ENCODE peak calls at places on chromosomes 16 and 17, in six cellular contexts. One of them, this sample, is unnamed.
A peak's percentile ranks its signal among the peaks of the same experiment; 100 is the strongest.

GRCh38 chr17:28247671-28248556 is 71.1 kb upstream of the TMEM97 start:
- DNase-seq in CD8-positive, alpha-beta T cell: no peak
- DNase-seq in colonic mucosa: no peak
- DNase-seq in A549: no peak
- DNase-seq in stomach: no peak
- DNase-seq in kidney: no peak
- DNase-seq in this sample: peak; percentile 10

GRCh38 chr17:57457188-57457587 is 200.9 kb downstream of the MSI2 start:
- DNase-seq in CD8-positive, alpha-beta T cell: no peak
- DNase-seq in colonic mucosa: no peak
- DNase-seq in A549: no peak
- DNase-seq in stomach: no peak
- DNase-seq in kidney: no peak
- DNase-seq in this sample: no peak

GRCh38 chr17:40095944-40096791 is 4.2 kb downstream of the NR1D1 start:
- DNase-seq in CD8-positive, alpha-beta T cell: peak; percentile 76
- DNase-seq in colonic mucosa: peak; percentile 71
- DNase-seq in A549: no peak
- DNase-seq in stomach: peak; percentile 57
- DNase-seq in kidney: no peak
- DNase-seq in this sample: no peak

GRCh38 chr17:38579934-38580333 is 25.8 kb downstream of the SRCIN1 start:
- DNase-seq in CD8-positive, alpha-beta T cell: no peak
- DNase-seq in colonic mucosa: no peak
- DNase-seq in A549: peak; percentile 68
- DNase-seq in stomach: peak; percentile 34
- DNase-seq in kidney: no peak
- DNase-seq in this sample: peak; percentile 46

GRCh38 chr17:7676533-7676932 is 10.8 kb downstream of the TP53 start:
- DNase-seq in CD8-positive, alpha-beta T cell: no peak
- DNase-seq in colonic mucosa: no peak
- DNase-seq in A549: no peak
- DNase-seq in stomach: no peak
- DNase-seq in kidney: no peak
- DNase-seq in this sample: no peak

GRCh38 chr16:57810197-57811024 is 8.1 kb upstream of the KIFC3 start:
- DNase-seq in CD8-positive, alpha-beta T cell: peak; percentile 68
- DNase-seq in colonic mucosa: peak; percentile 90
- DNase-seq in A549: peak; percentile 98
- DNase-seq in stomach: peak; percentile 90
- DNase-seq in kidney: peak; percentile 95
- DNase-seq in this sample: no peak

GRCh38 chr17:44213403-44214229 is 5.9 kb downstream of the UBTF start:
- DNase-seq in CD8-positive, alpha-beta T cell: no peak
- DNase-seq in colonic mucosa: no peak
- DNase-seq in A549: no peak
- DNase-seq in stomach: no peak
- DNase-seq in kidney: no peak
- DNase-seq in this sample: no peak

GRCh38 chr17:28394717-28395116 is 11.3 kb downstream of the SLC46A1 start:
- DNase-seq in CD8-positive, alpha-beta T cell: no peak
- DNase-seq in colonic mucosa: no peak
- DNase-seq in A549: no peak
- DNase-seq in stomach: no peak
- DNase-seq in kidney: no peak
- DNase-seq in this sample: no peak

GRCh38 chr16:9144106-9144505 is 52.7 kb downstream of the HAPSTR1 start:
- DNase-seq in CD8-positive, alpha-beta T cell: no peak
- DNase-seq in colonic mucosa: no peak
- DNase-seq in A549: no peak
- DNase-seq in stomach: no peak
- DNase-seq in kidney: no peak
- DNase-seq in this sample: no peak

GRCh38 chr16:9152649-9153501 is 61.4 kb downstream of the HAPSTR1 start:
- DNase-seq in CD8-positive, alpha-beta T cell: no peak
- DNase-seq in colonic mucosa: no peak
- DNase-seq in A549: no peak
- DNase-seq in stomach: no peak
- DNase-seq in kidney: no peak
- DNase-seq in this sample: no peak

GRCh38 chr16:9151074-9151473 is 59.6 kb downstream of the HAPSTR1 start:
- DNase-seq in CD8-positive, alpha-beta T cell: no peak
- DNase-seq in colonic mucosa: no peak
- DNase-seq in A549: no peak
- DNase-seq in stomach: no peak
- DNase-seq in kidney: no peak
- DNase-seq in this sample: no peak

GRCh38 chr16:9151597-9151996 is 60.2 kb downstream of the HAPSTR1 start:
- DNase-seq in CD8-positive, alpha-beta T cell: no peak
- DNase-seq in colonic mucosa: no peak
- DNase-seq in A549: no peak
- DNase-seq in stomach: no peak
- DNase-seq in kidney: no peak
- DNase-seq in this sample: no peak

DNA sequence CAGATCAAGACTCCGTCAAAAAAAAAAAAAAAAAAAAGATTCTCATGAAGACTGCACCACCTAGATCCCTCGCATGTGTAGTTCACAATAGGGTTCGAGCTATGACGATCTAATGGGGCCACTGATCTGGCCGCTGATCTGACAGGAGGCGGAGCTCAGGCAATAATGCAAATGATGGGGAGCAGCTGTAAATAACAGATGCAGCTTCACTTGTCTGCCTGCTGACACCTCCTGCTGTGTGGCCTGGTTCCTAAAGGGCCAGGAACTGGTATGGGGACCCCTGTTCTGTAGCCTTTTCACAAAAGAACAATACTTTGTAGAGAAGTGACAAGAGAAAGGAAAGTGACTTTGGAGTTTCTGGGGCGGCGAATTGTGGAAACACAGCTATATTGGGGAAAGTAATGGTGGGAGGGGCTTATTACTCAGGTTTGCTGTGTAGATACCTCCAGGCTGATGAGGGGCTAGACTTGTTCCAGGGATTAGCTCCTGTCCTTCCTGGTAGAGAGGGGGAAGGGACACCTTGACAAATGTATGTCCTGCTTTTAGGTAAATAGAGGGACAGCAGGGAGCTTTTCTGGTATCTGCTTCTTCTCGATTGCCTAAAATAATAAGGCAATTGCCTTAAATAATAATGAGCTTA is 57.1 kb downstream of the HAPSTR1 start:
- DNase-seq in CD8-positive, alpha-beta T cell: no peak
- DNase-seq in colonic mucosa: no peak
- DNase-seq in A549: no peak
- DNase-seq in stomach: no peak
- DNase-seq in kidney: no peak
- DNase-seq in this sample: no peak
- H3K27ac ChIP-seq in CD8-positive, alpha-beta T cell: no peak overlapping the region
- H3K27ac ChIP-seq in colonic mucosa: no peak overlapping the region
- H3K27ac ChIP-seq in A549: no peak overlapping the region
- H3K27ac ChIP-seq in stomach: no peak overlapping the region
- H3K27ac ChIP-seq in kidney: no peak overlapping the region
- H3K27ac ChIP-seq in this sample: no peak overlapping the region

GRCh38 chr17:31582151-31582907 is 190.9 kb downstream of the RAB11FIP4 start:
- DNase-seq in CD8-positive, alpha-beta T cell: no peak
- DNase-seq in colonic mucosa: peak; percentile 20
- DNase-seq in A549: no peak
- DNase-seq in stomach: peak; percentile 66
- DNase-seq in kidney: peak; percentile 90
- DNase-seq in this sample: no peak

GRCh38 chr17:31581491-31581890 is 190.0 kb downstream of the RAB11FIP4 start:
- DNase-seq in CD8-positive, alpha-beta T cell: no peak
- DNase-seq in colonic mucosa: no peak
- DNase-seq in A549: no peak
- DNase-seq in stomach: peak; percentile 64
- DNase-seq in kidney: peak; percentile 83
- DNase-seq in this sample: no peak

GRCh38 chr17:31581022-31581483 is 189.6 kb downstream of the RAB11FIP4 start:
- DNase-seq in CD8-positive, alpha-beta T cell: no peak
- DNase-seq in colonic mucosa: no peak
- DNase-seq in A549: no peak
- DNase-seq in stomach: peak; percentile 90
- DNase-seq in kidney: peak; percentile 92
- DNase-seq in this sample: peak; percentile 35

GRCh38 chr17:31579265-31579664 is 187.8 kb downstream of the RAB11FIP4 start:
- DNase-seq in CD8-positive, alpha-beta T cell: no peak
- DNase-seq in colonic mucosa: no peak
- DNase-seq in A549: no peak
- DNase-seq in stomach: peak; percentile 40
- DNase-seq in kidney: no peak
- DNase-seq in this sample: no peak

GRCh38 chr17:31580331-31581021 is 189.0 kb downstream of the RAB11FIP4 start:
- DNase-seq in CD8-positive, alpha-beta T cell: no peak
- DNase-seq in colonic mucosa: no peak
- DNase-seq in A549: no peak
- DNase-seq in stomach: peak; percentile 44
- DNase-seq in kidney: no peak
- DNase-seq in this sample: no peak
- H3K27ac ChIP-seq in CD8-positive, alpha-beta T cell: no peak overlapping the region
- H3K27ac ChIP-seq in colonic mucosa: peak overlapping the region; percentile 57
- H3K27ac ChIP-seq in A549: peak overlapping the region; percentile 12
- H3K27ac ChIP-seq in stomach: peak overlapping the region; percentile 87
- H3K27ac ChIP-seq in kidney: peak overlapping the region; percentile 88
- H3K27ac ChIP-seq in this sample: peak overlapping the region; percentile 38

DNA sequence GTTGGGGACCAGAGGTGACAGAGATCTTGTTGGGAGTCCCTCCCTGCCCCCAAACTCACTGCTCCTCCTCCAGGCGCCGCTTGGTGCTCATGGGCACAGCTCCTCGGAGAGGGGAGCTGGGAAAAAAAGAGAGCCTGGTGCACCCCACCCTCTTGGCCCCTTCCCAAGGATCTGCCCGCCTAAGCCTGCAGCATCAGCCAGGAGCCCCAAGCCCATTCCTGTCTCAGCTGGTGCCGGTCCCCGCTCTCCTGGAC is 400 bp downstream of the HCFC1R1 start:
- DNase-seq in CD8-positive, alpha-beta T cell: no peak
- DNase-seq in colonic mucosa: no peak
- DNase-seq in A549: no peak
- DNase-seq in stomach: no peak
- DNase-seq in kidney: no peak
- DNase-seq in this sample: no peak
- H3K27ac ChIP-seq in CD8-positive, alpha-beta T cell: no peak overlapping the region
- H3K27ac ChIP-seq in colonic mucosa: peak overlapping the region; percentile 96
- H3K27ac ChIP-seq in A549: peak overlapping the region; percentile 98
- H3K27ac ChIP-seq in stomach: peak overlapping the region; percentile 99
- H3K27ac ChIP-seq in kidney: peak overlapping the region; percentile 98
- H3K27ac ChIP-seq in this sample: peak overlapping the region; percentile 96

DNA sequence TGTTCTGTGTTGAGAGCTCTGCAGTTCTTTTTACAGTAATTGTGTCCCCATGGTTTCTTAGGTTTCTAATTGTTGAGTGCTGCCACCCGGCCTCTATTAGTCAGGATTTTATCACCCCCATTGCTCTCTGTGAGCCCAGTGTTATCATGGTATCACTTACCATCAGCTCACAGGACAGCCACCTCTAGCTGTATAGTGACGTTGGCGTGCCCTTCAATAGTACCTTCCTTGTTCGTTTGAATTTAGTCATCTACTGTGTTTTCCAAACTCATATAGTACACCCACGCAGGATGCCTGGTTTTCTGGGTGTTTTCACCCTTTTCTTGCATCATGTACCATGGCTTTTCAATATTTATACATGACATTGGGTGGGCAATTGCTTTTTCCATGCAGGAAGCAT is 11.0 kb upstream of the ABCA10 start:
- DNase-seq in CD8-positive, alpha-beta T cell: no peak
- DNase-seq in colonic mucosa: no peak
- DNase-seq in A549: no peak
- DNase-seq in stomach: no peak
- DNase-seq in kidney: no peak
- DNase-seq in this sample: no peak
- H3K27ac ChIP-seq in CD8-positive, alpha-beta T cell: no peak overlapping the region
- H3K27ac ChIP-seq in colonic mucosa: no peak overlapping the region
- H3K27ac ChIP-seq in A549: no peak overlapping the region
- H3K27ac ChIP-seq in stomach: no peak overlapping the region
- H3K27ac ChIP-seq in kidney: no peak overlapping the region
- H3K27ac ChIP-seq in this sample: no peak overlapping the region

DNA sequence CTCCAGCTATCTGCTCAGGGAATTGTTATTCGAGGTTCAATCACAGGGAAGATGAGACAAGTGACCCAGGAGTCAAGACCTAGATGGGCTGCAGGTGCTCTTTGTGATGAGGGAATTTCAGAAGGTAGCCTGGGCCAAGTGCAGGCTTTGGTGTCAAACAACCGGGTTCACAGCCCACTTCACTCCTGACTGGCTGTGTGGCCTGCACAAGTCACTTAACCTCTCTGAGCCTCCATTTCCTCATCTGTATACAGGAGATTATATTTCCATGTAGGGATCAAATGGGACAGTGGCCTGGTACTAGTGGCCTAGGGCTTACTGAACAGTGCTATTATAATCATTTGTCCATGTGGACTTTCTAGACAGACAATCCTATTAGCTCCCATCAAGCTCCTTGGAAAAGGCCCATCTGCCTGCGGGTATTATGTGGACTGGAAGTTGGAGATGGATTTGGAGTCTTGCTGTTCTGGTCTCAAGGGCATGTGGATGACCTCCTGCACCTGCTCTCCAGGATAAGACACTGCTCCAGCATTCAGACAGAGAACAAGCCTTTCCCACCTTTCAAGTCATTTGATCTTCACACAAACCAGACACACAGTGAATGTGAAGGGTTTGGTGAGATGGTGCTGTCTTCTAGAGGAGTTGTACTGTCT is 3.1 kb upstream of the MT1X start:
- DNase-seq in CD8-positive, alpha-beta T cell: no peak
- DNase-seq in colonic mucosa: no peak
- DNase-seq in A549: no peak
- DNase-seq in stomach: no peak
- DNase-seq in kidney: no peak
- DNase-seq in this sample: no peak
- H3K27ac ChIP-seq in CD8-positive, alpha-beta T cell: no peak overlapping the region
- H3K27ac ChIP-seq in colonic mucosa: no peak overlapping the region
- H3K27ac ChIP-seq in A549: no peak overlapping the region
- H3K27ac ChIP-seq in stomach: no peak overlapping the region
- H3K27ac ChIP-seq in kidney: no peak overlapping the region
- H3K27ac ChIP-seq in this sample: no peak overlapping the region

GRCh38 chr17:1029912-1030656 is 33.2 kb downstream of the TIMM22 start:
- DNase-seq in CD8-positive, alpha-beta T cell: no peak
- DNase-seq in colonic mucosa: no peak
- DNase-seq in A549: no peak
- DNase-seq in stomach: no peak
- DNase-seq in kidney: no peak
- DNase-seq in this sample: no peak
- H3K27ac ChIP-seq in CD8-positive, alpha-beta T cell: no peak overlapping the region
- H3K27ac ChIP-seq in colonic mucosa: peak overlapping the region; percentile 22
- H3K27ac ChIP-seq in A549: no peak overlapping the region
- H3K27ac ChIP-seq in stomach: peak overlapping the region; percentile 62
- H3K27ac ChIP-seq in kidney: peak overlapping the region; percentile 45
- H3K27ac ChIP-seq in this sample: peak overlapping the region; percentile 71

This sample was measured in caudate nucleus.